ENCODE peak calls at places on chromosomes 12 and 14, in seven cellular contexts. H is GM13976; K is substantia nigra; L is NCI-H2107; B is IMR-90; Z is mesothelial cell of epicardium; Y is activated CD4-positive, alpha-beta T cell treated with anti-CD3 and anti-CD28 coated beads for 1 hour. N is an unnamed sample.

GRCh38 chr14:37594916-37595808 is at the start of the genes FOXA1 and TTC6:
- DNase-seq in H (no peak), K (no peak), L (peak; percentile 81), B (peak; percentile 24), Z (no peak), Y (no peak), N (peak; percentile 83)

GRCh38 chr12:100127766-100128508 is 14.7 kb downstream of the BLTP3B start:
- DNase-seq in H (no peak), K (no peak), L (no peak), B (peak; percentile 82), Z (no peak), Y (no peak), N (no peak)

GRCh38 chr12:69389836-69390235 is 30.3 kb downstream of the YEATS4 start:
- DNase-seq in H (no peak), K (no peak), L (no peak), B (peak; percentile 79), Z (no peak), Y (no peak), N (no peak)

GRCh38 chr14:95482967-95483842 is 33.2 kb downstream of the SYNE3 start:
- DNase-seq in H (no peak), K (no peak), L (no peak), B (peak; percentile 97), Z (no peak), Y (no peak), N (peak; percentile 79)

GRCh38 chr12:64998327-64999156 is 122.6 kb downstream of the WIF1 start:
- DNase-seq in H (no peak), K (no peak), L (no peak), B (no peak), Z (no peak), Y (no peak), N (no peak)

GRCh38 chr14:20986811-20987210 is 3.0 kb upstream of the METTL17 start:
- DNase-seq in H (no peak), K (no peak), L (no peak), B (peak; percentile 96), Z (no peak), Y (no peak), N (no peak)

GRCh38 chr14:52068741-52069616 is at the start of gene NID2:
- DNase-seq in H (peak; percentile 69), K (peak; percentile 44), L (no peak), B (peak; percentile 95), Z (peak; percentile 87), Y (no peak), N (peak; percentile 81)

GRCh38 chr12:45324391-45324790 is 108.5 kb downstream of the ANO6 start:
- DNase-seq in H (peak; percentile 1), K (no peak), L (no peak), B (peak; percentile 28), Z (no peak), Y (no peak), N (no peak)

GRCh38 chr12:98894412-98895085 is 249.5 kb downstream of the APAF1 start:
- DNase-seq in H (peak; percentile 34), K (peak; percentile 63), L (no peak), B (no peak), Z (peak; percentile 46), Y (no peak), N (peak; percentile 47)

GRCh38 chr12:83823386-83824045 is 1089.1 kb downstream of the SLC6A15 start:
- DNase-seq in H (peak; percentile 14), K (no peak), L (no peak), B (no peak), Z (no peak), Y (no peak), N (peak; percentile 34)

GRCh38 chr14:33309081-33309480 is 370.4 kb downstream of the NPAS3 start:
- DNase-seq in H (no peak), K (no peak), L (no peak), B (no peak), Z (no peak), Y (no peak), N (no peak)

GRCh38 chr12:119229205-119229604 is 50.5 kb downstream of the HSPB8 start:
- DNase-seq in H (no peak), K (no peak), L (no peak), B (no peak), Z (no peak), Y (no peak), N (no peak)

GRCh38 chr12:75720807-75721206 is 209.4 kb upstream of the KRR1 start:
- DNase-seq in H (no peak), K (no peak), L (peak; percentile 45), B (no peak), Z (no peak), Y (no peak), N (no peak)

GRCh38 chr12:104314242-104314614 is 10.7 kb downstream of the EID3 start:
- DNase-seq in H (no peak), K (no peak), L (no peak), B (peak; percentile 51), Z (no peak), Y (no peak), N (no peak)

GRCh38 chr12:124273630-124274029 is 21.3 kb upstream of the RFLNA start:
- DNase-seq in H (peak; percentile 76), K (no peak), L (no peak), B (peak; percentile 31), Z (no peak), Y (no peak), N (no peak)

GRCh38 chr12:123494124-123494843 is 36.3 kb downstream of the SNRNP35 start:
- DNase-seq in H (no peak), K (no peak), L (no peak), B (no peak), Z (no peak), Y (no peak), N (no peak)

GRCh38 chr14:75563931-75564330 is 14.5 kb upstream of the FLVCR2 start:
- DNase-seq in H (no peak), K (no peak), L (peak; percentile 80), B (no peak), Z (no peak), Y (no peak), N (no peak)

GRCh38 chr12:125314051-125314882 is 249.0 kb downstream of the AACS start:
- DNase-seq in H (no peak), K (no peak), L (no peak), B (no peak), Z (no peak), Y (no peak), N (no peak)

GRCh38 chr12:1947081-1947480 is 28.6 kb upstream of the CACNA2D4 start:
- DNase-seq in H (no peak), K (no peak), L (no peak), B (peak; percentile 82), Z (no peak), Y (no peak), N (no peak)

GRCh38 chr14:53004976-53005375 is 54.1 kb upstream of the FERMT2 start:
- DNase-seq in H (no peak), K (no peak), L (no peak), B (peak; percentile 26), Z (no peak), Y (no peak), N (no peak)

GRCh38 chr14:55976619-55977018 is 141.6 kb upstream of the PELI2 start:
- DNase-seq in H (no peak), K (no peak), L (no peak), B (no peak), Z (no peak), Y (no peak), N (no peak)

GRCh38 chr14:70662816-70663215 is 21.1 kb downstream of the TTC9 start:
- DNase-seq in H (no peak), K (no peak), L (no peak), B (no peak), Z (no peak), Y (no peak), N (no peak)

GRCh38 chr12:125053821-125054220 is 11.4 kb upstream of the AACS start:
- DNase-seq in H (no peak), K (no peak), L (no peak), B (no peak), Z (no peak), Y (no peak), N (no peak)

GRCh38 chr14:77245820-77246219 is 25.2 kb downstream of the NGB start:
- DNase-seq in H (no peak), K (no peak), L (no peak), B (no peak), Z (no peak), Y (no peak), N (no peak)

GRCh38 chr12:58386136-58386535 is 444.8 kb downstream of the ATP23 start:
- DNase-seq in H (no peak), K (no peak), L (no peak), B (no peak), Z (no peak), Y (no peak), N (no peak)

GRCh38 chr12:124758266-124759200 is 105.1 kb downstream of the SCARB1 start:
- DNase-seq in H (no peak), K (no peak), L (peak; percentile 41), B (no peak), Z (no peak), Y (no peak), N (no peak)

GRCh38 chr12:41709463-41710285 is 435.0 kb downstream of the GXYLT1 start:
- DNase-seq in H (no peak), K (no peak), L (no peak), B (no peak), Z (no peak), Y (no peak), N (no peak)

GRCh38 chr14:103149847-103150246 is 26.6 kb downstream of the TNFAIP2 start:
- DNase-seq in H (no peak), K (no peak), L (no peak), B (no peak), Z (no peak), Y (no peak), N (no peak)

GRCh38 chr12:69966839-69967238 is 141.8 kb downstream of the MYRFL start:
- DNase-seq in H (no peak), K (no peak), L (no peak), B (peak; percentile 6), Z (no peak), Y (no peak), N (no peak)

GRCh38 chr12:6953417-6954315 is 2.5 kb downstream of the PTPN6 start:
- DNase-seq in H (peak; percentile 84), K (no peak), L (no peak), B (no peak), Z (no peak), Y (peak; percentile 77), N (peak; percentile 83)